ENCODE peak calls at places on chromosomes 4 and X, in eight cellular contexts. One of them, this sample, is unnamed.
A peak's percentile ranks its signal among the peaks of the same experiment; 100 is the strongest.

GRCh38 chr4:41835321-41835995 is 86.9 kb upstream of the PHOX2B start:
- DNase-seq in pancreas: no peak
- DNase-seq in lower lobe of right lung: no peak
- DNase-seq in cardiac muscle cell: no peak
- DNase-seq in uterus: no peak
- DNase-seq in K562: no peak
- DNase-seq in A673: no peak
- DNase-seq in brain microvascular endothelial cell: no peak
- DNase-seq in this sample: no peak

GRCh38 chrX:122857734-122858133 is 326.3 kb upstream of the GRIA3 start:
- DNase-seq in lower lobe of right lung: no peak
- DNase-seq in A673: no peak
- DNase-seq in uterus: no peak
- DNase-seq in K562: no peak
- DNase-seq in brain microvascular endothelial cell: no peak
- DNase-seq in cardiac muscle cell: no peak
- DNase-seq in pancreas: no peak
- DNase-seq in this sample: no peak

GRCh38 chr4:114642173-114642780 is 43.7 kb downstream of the UGT8 start:
- DNase-seq in pancreas: no peak
- DNase-seq in brain microvascular endothelial cell: no peak
- DNase-seq in A673: no peak
- DNase-seq in K562: no peak
- DNase-seq in cardiac muscle cell: no peak
- DNase-seq in lower lobe of right lung: no peak
- DNase-seq in uterus: no peak
- DNase-seq in this sample: no peak

GRCh38 chr4:3469386-3470243 is 6.5 kb downstream of the DOK7 start:
- DNase-seq in pancreas: peak; percentile 56
- DNase-seq in brain microvascular endothelial cell: no peak
- DNase-seq in cardiac muscle cell: no peak
- DNase-seq in A673: no peak
- DNase-seq in uterus: no peak
- DNase-seq in lower lobe of right lung: no peak
- DNase-seq in K562: no peak
- DNase-seq in this sample: no peak

GRCh38 chr4:145345401-145345800 is 136.3 kb upstream of the SMAD1 start:
- DNase-seq in pancreas: no peak
- DNase-seq in uterus: no peak
- DNase-seq in K562: no peak
- DNase-seq in lower lobe of right lung: no peak
- DNase-seq in brain microvascular endothelial cell: no peak
- DNase-seq in cardiac muscle cell: no peak
- DNase-seq in A673: no peak
- DNase-seq in this sample: no peak

GRCh38 chr4:165944900-165945299 is 71.9 kb downstream of the TLL1 start:
- DNase-seq in K562: no peak
- DNase-seq in A673: no peak
- DNase-seq in lower lobe of right lung: no peak
- DNase-seq in brain microvascular endothelial cell: no peak
- DNase-seq in cardiac muscle cell: no peak
- DNase-seq in pancreas: no peak
- DNase-seq in uterus: no peak
- DNase-seq in this sample: no peak

GRCh38 chr4:180028682-180029081 is 2214.5 kb upstream of the TENM3 start:
- DNase-seq in A673: peak; percentile 76
- DNase-seq in lower lobe of right lung: peak; percentile 44
- DNase-seq in brain microvascular endothelial cell: no peak
- DNase-seq in pancreas: peak; percentile 12
- DNase-seq in K562: no peak
- DNase-seq in uterus: no peak
- DNase-seq in cardiac muscle cell: peak; percentile 80
- DNase-seq in this sample: no peak

GRCh38 chr4:27129871-27130277 is 269.2 kb downstream of the STIM2 start:
- DNase-seq in pancreas: no peak
- DNase-seq in lower lobe of right lung: no peak
- DNase-seq in uterus: no peak
- DNase-seq in brain microvascular endothelial cell: no peak
- DNase-seq in A673: peak; percentile 74
- DNase-seq in cardiac muscle cell: no peak
- DNase-seq in K562: no peak
- DNase-seq in this sample: no peak

GRCh38 chr4:149914521-149915115 is 99.0 kb upstream of the IQCM start:
- DNase-seq in uterus: peak; percentile 15
- DNase-seq in A673: peak; percentile 80
- DNase-seq in lower lobe of right lung: no peak
- DNase-seq in brain microvascular endothelial cell: peak; percentile 77
- DNase-seq in K562: peak; percentile 46
- DNase-seq in cardiac muscle cell: peak; percentile 80
- DNase-seq in pancreas: no peak
- DNase-seq in this sample: no peak

GRCh38 chrX:150575415-150575814 is 7.0 kb downstream of the MTM1 start:
- DNase-seq in cardiac muscle cell: no peak
- DNase-seq in pancreas: no peak
- DNase-seq in lower lobe of right lung: no peak
- DNase-seq in A673: no peak
- DNase-seq in K562: no peak
- DNase-seq in brain microvascular endothelial cell: no peak
- DNase-seq in uterus: no peak
- DNase-seq in this sample: no peak

GRCh38 chr4:108169639-108170038 is 907 bp upstream of the LEF1 start:
- DNase-seq in brain microvascular endothelial cell: no peak
- DNase-seq in cardiac muscle cell: no peak
- DNase-seq in A673: no peak
- DNase-seq in K562: no peak
- DNase-seq in pancreas: no peak
- DNase-seq in uterus: no peak
- DNase-seq in lower lobe of right lung: no peak
- DNase-seq in this sample: no peak

GRCh38 chr4:15651682-15652081 is 3.5 kb downstream of the FBXL5 start:
- DNase-seq in uterus: no peak
- DNase-seq in brain microvascular endothelial cell: no peak
- DNase-seq in A673: no peak
- DNase-seq in cardiac muscle cell: no peak
- DNase-seq in K562: no peak
- DNase-seq in lower lobe of right lung: no peak
- DNase-seq in pancreas: no peak
- DNase-seq in this sample: no peak

GRCh38 chr4:161728929-161729328 is 434.9 kb downstream of the FSTL5 start:
- DNase-seq in lower lobe of right lung: no peak
- DNase-seq in uterus: no peak
- DNase-seq in brain microvascular endothelial cell: no peak
- DNase-seq in cardiac muscle cell: no peak
- DNase-seq in pancreas: no peak
- DNase-seq in A673: no peak
- DNase-seq in K562: no peak
- DNase-seq in this sample: no peak

GRCh38 chrX:16484338-16484737 is 165.6 kb upstream of the S100G start:
- DNase-seq in lower lobe of right lung: no peak
- DNase-seq in brain microvascular endothelial cell: peak; percentile 90
- DNase-seq in K562: no peak
- DNase-seq in pancreas: no peak
- DNase-seq in uterus: no peak
- DNase-seq in A673: peak; percentile 42
- DNase-seq in cardiac muscle cell: no peak
- DNase-seq in this sample: no peak

GRCh38 chr4:140061194-140061593 is 92.8 kb downstream of the MAML3 start:
- DNase-seq in lower lobe of right lung: no peak
- DNase-seq in uterus: no peak
- DNase-seq in A673: no peak
- DNase-seq in pancreas: no peak
- DNase-seq in K562: no peak
- DNase-seq in brain microvascular endothelial cell: peak; percentile 50
- DNase-seq in cardiac muscle cell: no peak
- DNase-seq in this sample: no peak

GRCh38 chrX:112759512-112759911 is 79.8 kb upstream of the LHFPL1 start:
- DNase-seq in A673: no peak
- DNase-seq in uterus: no peak
- DNase-seq in brain microvascular endothelial cell: no peak
- DNase-seq in cardiac muscle cell: no peak
- DNase-seq in pancreas: no peak
- DNase-seq in K562: no peak
- DNase-seq in lower lobe of right lung: no peak
- DNase-seq in this sample: no peak

GRCh38 chr4:130849985-130850632 is 1754.2 kb downstream of the C4orf33 start:
- DNase-seq in K562: no peak
- DNase-seq in uterus: no peak
- DNase-seq in lower lobe of right lung: no peak
- DNase-seq in pancreas: peak; percentile 93
- DNase-seq in brain microvascular endothelial cell: no peak
- DNase-seq in cardiac muscle cell: no peak
- DNase-seq in A673: peak; percentile 80
- DNase-seq in this sample: no peak

GRCh38 chrX:48507246-48507645 is 1.5 kb upstream of the PORCN start:
- DNase-seq in lower lobe of right lung: no peak
- DNase-seq in A673: no peak
- DNase-seq in uterus: no peak
- DNase-seq in K562: no peak
- DNase-seq in cardiac muscle cell: no peak
- DNase-seq in brain microvascular endothelial cell: no peak
- DNase-seq in pancreas: no peak
- DNase-seq in this sample: no peak

GRCh38 chrX:48505481-48505880 is 3.3 kb upstream of the PORCN start:
- DNase-seq in A673: no peak
- DNase-seq in lower lobe of right lung: no peak
- DNase-seq in uterus: no peak
- DNase-seq in cardiac muscle cell: no peak
- DNase-seq in pancreas: no peak
- DNase-seq in K562: no peak
- DNase-seq in brain microvascular endothelial cell: no peak
- DNase-seq in this sample: no peak

GRCh38 chrX:48509245-48509590 is 426 bp downstream of the PORCN start:
- DNase-seq in uterus: no peak
- DNase-seq in pancreas: no peak
- DNase-seq in cardiac muscle cell: no peak
- DNase-seq in A673: no peak
- DNase-seq in lower lobe of right lung: no peak
- DNase-seq in brain microvascular endothelial cell: no peak
- DNase-seq in K562: no peak
- DNase-seq in this sample: no peak

GRCh38 chrX:48508400-48509244 is at the start of gene PORCN:
- DNase-seq in K562: peak; percentile 95
- DNase-seq in A673: peak; percentile 79
- DNase-seq in uterus: peak; percentile 84
- DNase-seq in brain microvascular endothelial cell: peak; percentile 35
- DNase-seq in lower lobe of right lung: peak; percentile 88
- DNase-seq in cardiac muscle cell: peak; percentile 78
- DNase-seq in pancreas: peak; percentile 80
- DNase-seq in this sample: peak; percentile 65

GRCh38 chrX:48504261-48504660 is 4.5 kb upstream of the PORCN start:
- DNase-seq in cardiac muscle cell: no peak
- DNase-seq in K562: no peak
- DNase-seq in uterus: no peak
- DNase-seq in A673: no peak
- DNase-seq in lower lobe of right lung: no peak
- DNase-seq in brain microvascular endothelial cell: no peak
- DNase-seq in pancreas: no peak
- DNase-seq in this sample: no peak
- H3K27ac ChIP-seq in cardiac muscle cell: no peak overlapping the region
- H3K27ac ChIP-seq in K562: no peak overlapping the region
- H3K27ac ChIP-seq in uterus: no peak overlapping the region
- H3K27ac ChIP-seq in A673: no peak overlapping the region
- H3K27ac ChIP-seq in lower lobe of right lung: no peak overlapping the region
- H3K27ac ChIP-seq in brain microvascular endothelial cell: no peak overlapping the region
- H3K27ac ChIP-seq in pancreas: no peak overlapping the region
- H3K27ac ChIP-seq in this sample: no peak overlapping the region

GRCh38 chr4:55512077-55512476 is 34.6 kb downstream of the CLOCK start:
- DNase-seq in pancreas: no peak
- DNase-seq in K562: no peak
- DNase-seq in brain microvascular endothelial cell: no peak
- DNase-seq in cardiac muscle cell: no peak
- DNase-seq in lower lobe of right lung: no peak
- DNase-seq in uterus: no peak
- DNase-seq in A673: no peak
- DNase-seq in this sample: no peak

GRCh38 chr4:55510685-55511084 is 36.0 kb downstream of the CLOCK start:
- DNase-seq in A673: no peak
- DNase-seq in brain microvascular endothelial cell: no peak
- DNase-seq in K562: no peak
- DNase-seq in uterus: no peak
- DNase-seq in lower lobe of right lung: no peak
- DNase-seq in pancreas: no peak
- DNase-seq in cardiac muscle cell: no peak
- DNase-seq in this sample: no peak

GRCh38 chr4:55512922-55513571 is 33.7 kb downstream of the CLOCK start:
- DNase-seq in uterus: no peak
- DNase-seq in cardiac muscle cell: no peak
- DNase-seq in A673: no peak
- DNase-seq in K562: no peak
- DNase-seq in pancreas: no peak
- DNase-seq in lower lobe of right lung: no peak
- DNase-seq in brain microvascular endothelial cell: no peak
- DNase-seq in this sample: no peak

GRCh38 chr4:55507612-55508011 is 39.1 kb downstream of the CLOCK start:
- DNase-seq in uterus: no peak
- DNase-seq in pancreas: no peak
- DNase-seq in A673: no peak
- DNase-seq in brain microvascular endothelial cell: no peak
- DNase-seq in lower lobe of right lung: no peak
- DNase-seq in cardiac muscle cell: no peak
- DNase-seq in K562: no peak
- DNase-seq in this sample: no peak

GRCh38 chr4:55509272-55509671 is 37.4 kb downstream of the CLOCK start:
- DNase-seq in pancreas: no peak
- DNase-seq in K562: no peak
- DNase-seq in uterus: no peak
- DNase-seq in lower lobe of right lung: no peak
- DNase-seq in cardiac muscle cell: no peak
- DNase-seq in A673: peak; percentile 6
- DNase-seq in brain microvascular endothelial cell: no peak
- DNase-seq in this sample: no peak
- H3K27ac ChIP-seq in pancreas: no peak overlapping the region
- H3K27ac ChIP-seq in K562: no peak overlapping the region
- H3K27ac ChIP-seq in uterus: no peak overlapping the region
- H3K27ac ChIP-seq in lower lobe of right lung: no peak overlapping the region
- H3K27ac ChIP-seq in cardiac muscle cell: peak overlapping the region; percentile 53
- H3K27ac ChIP-seq in A673: no peak overlapping the region
- H3K27ac ChIP-seq in brain microvascular endothelial cell: no peak overlapping the region
- H3K27ac ChIP-seq in this sample: no peak overlapping the region

GRCh38 chr4:152575533-152575932 is 39.6 kb upstream of the FBXW7 start:
- DNase-seq in brain microvascular endothelial cell: no peak
- DNase-seq in A673: no peak
- DNase-seq in pancreas: no peak
- DNase-seq in cardiac muscle cell: no peak
- DNase-seq in uterus: no peak
- DNase-seq in K562: no peak
- DNase-seq in lower lobe of right lung: no peak
- DNase-seq in this sample: no peak
- H3K27ac ChIP-seq in brain microvascular endothelial cell: no peak overlapping the region
- H3K27ac ChIP-seq in A673: no peak overlapping the region
- H3K27ac ChIP-seq in pancreas: no peak overlapping the region
- H3K27ac ChIP-seq in cardiac muscle cell: no peak overlapping the region
- H3K27ac ChIP-seq in uterus: no peak overlapping the region
- H3K27ac ChIP-seq in K562: no peak overlapping the region
- H3K27ac ChIP-seq in lower lobe of right lung: no peak overlapping the region
- H3K27ac ChIP-seq in this sample: no peak overlapping the region

DNA sequence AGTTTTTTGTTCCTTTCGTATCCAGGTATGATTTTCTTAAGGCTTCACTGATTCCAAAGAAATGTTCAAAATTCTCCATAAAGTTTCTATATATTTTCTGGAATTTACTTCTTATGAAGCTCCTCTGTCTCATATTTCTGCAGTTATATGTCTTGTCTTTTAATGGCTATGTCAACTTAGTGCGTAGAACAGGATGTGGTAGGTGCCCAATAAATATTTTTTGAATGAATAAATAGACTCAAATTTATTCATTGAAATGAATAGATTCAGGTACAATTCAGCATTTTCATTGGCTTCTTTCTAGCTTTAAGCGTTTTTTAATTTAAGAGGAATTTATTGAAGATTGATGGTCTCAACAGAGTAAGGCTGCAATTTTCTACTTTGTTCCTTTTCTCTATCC is 231.9 kb upstream of the BOD1L1 start:
- DNase-seq in uterus: no peak
- DNase-seq in A673: no peak
- DNase-seq in cardiac muscle cell: no peak
- DNase-seq in brain microvascular endothelial cell: no peak
- DNase-seq in K562: no peak
- DNase-seq in pancreas: no peak
- DNase-seq in lower lobe of right lung: no peak
- DNase-seq in this sample: no peak
- H3K27ac ChIP-seq in uterus: no peak overlapping the region
- H3K27ac ChIP-seq in A673: no peak overlapping the region
- H3K27ac ChIP-seq in cardiac muscle cell: no peak overlapping the region
- H3K27ac ChIP-seq in brain microvascular endothelial cell: no peak overlapping the region
- H3K27ac ChIP-seq in K562: no peak overlapping the region
- H3K27ac ChIP-seq in pancreas: no peak overlapping the region
- H3K27ac ChIP-seq in lower lobe of right lung: no peak overlapping the region
- H3K27ac ChIP-seq in this sample: no peak overlapping the region

This sample was measured in caudate nucleus.